ENCODE peak calls at places on chromosome 4, in seven cellular contexts. N is suprapubic skin, F is SK-N-SH, T is endothelial cell, V is ovary, K is right lobe of liver, U is nephron progenitor cell. I is an unnamed sample.

GRCh38 chr4:174545268-174545667 is 23.0 kb upstream of the HPGD start:
- DNase-seq in V (no peak), N (no peak), T (no peak), K (no peak), U (no peak), F (no peak), I (no peak)

GRCh38 chr4:20252656-20253271 is 1.1 kb downstream of the SLIT2 start:
- DNase-seq in T (peak; percentile 23), N (peak; percentile 67), V (peak; percentile 31), K (peak; percentile 52), F (peak; percentile 55), U (peak; percentile 50), I (no peak)

GRCh38 chr4:119897260-119897659 is 169.4 kb downstream of the MAD2L1 start:
- DNase-seq in T (no peak), F (peak; percentile 31), V (no peak), K (no peak), U (no peak), N (no peak), I (no peak)

GRCh38 chr4:149933883-149934282 is 118.2 kb upstream of the IQCM start:
- DNase-seq in F (no peak), V (no peak), T (no peak), N (no peak), U (no peak), K (no peak), I (no peak)

GRCh38 chr4:184747034-184747830 is 13.3 kb upstream of the CENPU start:
- DNase-seq in U (no peak), F (no peak), V (no peak), K (peak; percentile 92), N (no peak), T (no peak), I (no peak)

GRCh38 chr4:118729287-118730286 is 44.4 kb downstream of the METTL14 start:
- DNase-seq in F (no peak), K (no peak), T (no peak), V (no peak), U (no peak), N (no peak), I (no peak)

GRCh38 chr4:99334880-99335279 is 13.7 kb upstream of the ADH1B start:
- DNase-seq in K (no peak), N (no peak), V (no peak), F (no peak), U (no peak), T (no peak), I (no peak)

GRCh38 chr4:185822791-185823190 is 10.8 kb upstream of the SORBS2 start:
- DNase-seq in T (no peak), F (no peak), N (no peak), U (no peak), K (no peak), V (no peak), I (no peak)

GRCh38 chr4:30721353-30722091 is 1.4 kb downstream of the PCDH7 start:
- DNase-seq in N (no peak), F (peak; percentile 86), V (peak; percentile 18), U (peak; percentile 77), T (peak; percentile 76), K (peak; percentile 53), I (no peak)

GRCh38 chr4:80127870-80128419 is 54.9 kb upstream of the ANTXR2 start:
- DNase-seq in T (no peak), F (no peak), U (no peak), N (no peak), K (no peak), V (no peak), I (no peak)

GRCh38 chr4:4946416-4946815 is 72.8 kb downstream of the CYTL1 start:
- DNase-seq in T (no peak), V (no peak), N (no peak), F (no peak), K (no peak), U (no peak), I (no peak)

GRCh38 chr4:59945277-59945676 is 1254.8 kb upstream of the ADGRL3 start:
- DNase-seq in N (no peak), T (no peak), F (no peak), U (no peak), K (no peak), V (no peak), I (no peak)

GRCh38 chr4:76083386-76083785 is 8.9 kb downstream of the ART3 start:
- DNase-seq in K (no peak), V (no peak), N (no peak), U (no peak), F (no peak), T (no peak), I (no peak)

GRCh38 chr4:124337874-124338273 is 374.7 kb downstream of the ANKRD50 start:
- DNase-seq in F (peak; percentile 48), K (peak; percentile 54), N (no peak), V (peak; percentile 40), U (no peak), T (no peak), I (no peak)

GRCh38 chr4:151302432-151302831 is 23.0 kb downstream of the SH3D19 start:
- DNase-seq in V (no peak), K (no peak), N (no peak), F (no peak), T (no peak), U (no peak), I (no peak)

GRCh38 chr4:11628093-11628725 is 199.5 kb upstream of the HS3ST1 start:
- DNase-seq in V (no peak), N (no peak), F (no peak), K (no peak), U (no peak), T (no peak), I (no peak)

GRCh38 chr4:74531952-74532794 is 87.2 kb downstream of the AREG start:
- DNase-seq in K (no peak), U (no peak), T (peak; percentile 19), F (peak; percentile 0), N (no peak), V (no peak), I (no peak)

GRCh38 chr4:73707269-73707875 is 33.0 kb upstream of the CXCL8 start:
- DNase-seq in T (no peak), N (no peak), K (no peak), V (no peak), U (no peak), F (no peak), I (no peak)

GRCh38 chr4:119314356-119314755 is 7.6 kb downstream of the FABP2 start:
- DNase-seq in U (no peak), F (no peak), T (peak; percentile 28), K (no peak), N (no peak), V (no peak), I (no peak)

DNA sequence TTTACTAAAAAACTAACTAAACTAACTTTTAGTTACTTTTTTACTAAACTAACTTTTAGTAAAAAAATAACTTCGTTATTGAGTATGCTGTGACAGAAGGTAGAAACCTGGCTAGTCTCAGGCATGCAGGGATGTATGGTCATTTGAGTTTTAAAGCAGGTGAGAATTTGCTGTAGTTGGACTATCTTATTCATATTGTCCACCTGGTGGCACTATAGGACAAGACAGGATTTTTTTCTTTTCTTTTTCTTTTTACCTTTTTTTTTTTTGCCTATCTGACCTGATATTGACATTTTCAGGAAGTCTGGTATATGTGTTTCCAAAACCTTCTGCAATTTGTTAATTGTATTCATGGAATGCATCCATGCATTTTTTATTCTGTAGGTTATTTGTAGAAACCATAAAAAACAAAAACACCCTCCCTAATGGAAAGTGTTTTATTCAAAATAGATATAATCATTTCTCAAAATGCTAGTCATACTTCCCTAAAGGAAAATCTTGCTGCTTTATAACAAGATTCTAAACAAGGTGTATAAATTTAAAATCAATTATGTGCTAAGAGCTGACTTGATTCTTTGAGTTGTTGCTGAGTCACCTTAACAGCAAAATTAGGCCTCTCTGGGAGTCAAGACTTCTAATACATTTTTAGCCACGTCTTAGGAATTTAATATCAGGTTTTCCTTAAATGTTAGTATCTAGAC is 201.2 kb upstream of the GNPDA2 start:
- DNase-seq in N (no peak), U (no peak), V (no peak), T (no peak), F (peak; percentile 0), K (no peak), I (no peak)
- TF ChIP-seq CTCF in N (peak; percentile 22), U (peak; percentile 70), V (no peak), T (peak; percentile 62), F (peak; percentile 59), K (peak; percentile 57), I (peak; percentile 31)

GRCh38 chr4:15021946-15022345 is 19.7 kb downstream of the CPEB2 start:
- DNase-seq in V (no peak), F (no peak), N (no peak), T (no peak), K (no peak), U (no peak), I (no peak)

GRCh38 chr4:15020502-15021286 is 18.4 kb downstream of the CPEB2 start:
- DNase-seq in V (no peak), K (no peak), N (no peak), F (peak; percentile 4), U (no peak), T (no peak), I (no peak)

GRCh38 chr4:15024386-15024785 is 22.1 kb downstream of the CPEB2 start:
- DNase-seq in K (no peak), F (no peak), N (no peak), T (no peak), U (no peak), V (no peak), I (no peak)

GRCh38 chr4:15018389-15018788 is 16.1 kb downstream of the CPEB2 start:
- DNase-seq in K (no peak), F (no peak), V (no peak), N (no peak), T (no peak), U (no peak), I (no peak)

GRCh38 chr4:15021301-15021700 is 19.0 kb downstream of the CPEB2 start:
- DNase-seq in N (no peak), K (no peak), V (no peak), U (no peak), T (no peak), F (no peak), I (no peak)
- TF ChIP-seq CTCF in N (no peak), K (no peak), V (no peak), U (no peak), T (no peak), F (no peak), I (no peak)

DNA sequence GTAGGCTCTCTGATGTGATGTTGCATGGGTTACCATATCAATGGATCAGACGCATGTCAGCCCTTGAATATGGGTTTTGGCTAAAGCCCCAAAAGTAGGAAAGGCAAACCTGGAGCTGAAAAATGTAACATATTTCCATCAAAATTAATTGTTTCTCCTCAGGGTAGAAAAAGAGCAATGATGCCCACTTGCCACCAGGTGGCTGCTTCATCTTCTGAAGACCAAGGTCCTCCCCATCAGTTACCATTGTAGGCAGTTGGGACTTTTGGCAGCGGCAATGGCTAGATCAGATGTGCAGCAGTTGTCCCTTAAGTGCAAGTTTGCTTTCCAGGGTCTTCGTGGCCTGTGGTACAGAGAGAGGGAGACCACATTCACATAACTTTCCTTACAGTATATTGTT is 118.2 kb downstream of the NAF1 start:
- DNase-seq in N (no peak), K (no peak), T (peak; percentile 20), F (peak; percentile 24), U (peak; percentile 15), V (no peak), I (no peak)
- TF ChIP-seq CTCF in N (peak; percentile 17), K (peak; percentile 45), T (peak; percentile 78), F (peak; percentile 60), U (peak; percentile 49), V (no peak), I (no peak)

DNA sequence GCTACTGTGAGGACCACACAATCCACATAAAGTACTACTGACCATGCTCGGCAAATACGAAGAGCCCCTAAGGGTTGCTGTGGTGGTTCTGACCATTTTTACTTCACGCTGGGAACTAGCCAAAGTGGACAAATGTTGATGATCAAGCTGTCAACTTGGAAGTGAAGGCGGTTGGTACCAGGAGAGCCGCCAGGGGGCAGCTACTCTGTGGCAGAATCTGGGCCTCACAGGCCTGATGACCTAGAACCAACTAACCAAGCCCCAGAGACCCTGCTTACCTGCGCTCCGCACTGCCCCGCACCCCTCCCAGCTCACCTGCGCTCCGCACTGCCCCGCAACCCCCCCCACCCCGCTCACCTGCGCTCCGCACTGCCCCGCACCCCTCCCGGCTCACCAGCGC is 5.6 kb downstream of the GAK start:
- DNase-seq in F (peak; percentile 49), T (peak; percentile 69), K (no peak), V (no peak), N (no peak), U (peak; percentile 62), I (no peak)
- TF ChIP-seq CTCF in F (no peak), T (peak; percentile 40), K (no peak), V (no peak), N (no peak), U (peak; percentile 52), I (no peak)

I was measured in thoracic aorta.